ENCODE peak calls at places on chromosomes 6 and 20, in four cellular contexts. G is tibial nerve, P is H1, K is transverse colon. D is an unnamed sample.
A peak's percentile ranks its signal among the peaks of the same experiment; 100 is the strongest.

GRCh38 chr20:25623225-25623735 is 534 bp downstream of the NANP start:
- DNase-seq in G (peak; percentile 8), P (peak; percentile 7), K (peak; percentile 51), D (no peak)

GRCh38 chr6:6969761-6970223 is 138.0 kb upstream of the RREB1 start:
- DNase-seq in K (peak; percentile 89), G (no peak), P (no peak), D (no peak)

GRCh38 chr6:37004044-37004984 is 1.1 kb upstream of the FGD2 start:
- DNase-seq in K (no peak), P (no peak), G (no peak), D (no peak)

GRCh38 chr6:48658910-48659309 is 547.9 kb upstream of the PTCHD4 start:
- DNase-seq in G (no peak), K (no peak), P (no peak), D (no peak)

GRCh38 chr20:12970372-12970821 is 38.4 kb upstream of the SPTLC3 start:
- DNase-seq in K (peak; percentile 9), G (peak; percentile 20), P (no peak), D (no peak)

GRCh38 chr20:10761786-10762185 is 88.0 kb upstream of the JAG1 start:
- DNase-seq in G (no peak), P (no peak), K (no peak), D (no peak)

GRCh38 chr6:45460166-45460565 is 82.4 kb upstream of the SUPT3H start:
- DNase-seq in P (no peak), K (no peak), G (no peak), D (no peak)

GRCh38 chr6:150016324-150017185 is 8.8 kb downstream of the RAET1L start:
- DNase-seq in G (peak; percentile 75), K (peak; percentile 35), P (no peak), D (no peak)

GRCh38 chr6:73400656-73401055 is 6.0 kb downstream of the DDX43 start:
- DNase-seq in P (no peak), K (no peak), G (no peak), D (no peak)

GRCh38 chr6:136230219-136230980 is 19.7 kb downstream of the MTFR2 start:
- DNase-seq in G (no peak), P (no peak), K (no peak), D (no peak)

GRCh38 chr6:47362857-47363461 is 53.3 kb upstream of the TNFRSF21 start:
- DNase-seq in K (no peak), P (no peak), G (no peak), D (no peak)

GRCh38 chr6:99282479-99283062 is 66.9 kb downstream of the FAXC start:
- DNase-seq in G (no peak), K (no peak), P (no peak), D (no peak)

GRCh38 chr20:34525709-34526416 is 9.6 kb downstream of the DYNLRB1 start:
- DNase-seq in P (no peak), G (peak; percentile 69), K (peak; percentile 90), D (peak; percentile 95)

GRCh38 chr6:169801396-169802160 is 50.2 kb downstream of the ERMARD start:
- DNase-seq in P (no peak), K (no peak), G (no peak), D (no peak)

GRCh38 chr6:75932067-75932466 is 140.4 kb downstream of the IMPG1 start:
- DNase-seq in K (no peak), G (no peak), P (no peak), D (no peak)

GRCh38 chr6:20261685-20262084 is 49.4 kb upstream of the MBOAT1 start:
- DNase-seq in P (no peak), K (no peak), G (no peak), D (no peak)

GRCh38 chr6:36235309-36235708 is 34.6 kb upstream of the PNPLA1 start:
- DNase-seq in K (no peak), P (no peak), G (no peak), D (no peak)

GRCh38 chr20:38298768-38299288 is 5.1 kb upstream of the BPI start:
- DNase-seq in P (no peak), K (peak; percentile 51), G (peak; percentile 75), D (no peak)

GRCh38 chr20:35716330-35716729 is 17.1 kb downstream of the ROMO1 start:
- DNase-seq in G (no peak), K (no peak), P (no peak), D (no peak)
- TF ChIP-seq EP300 in G (no peak), K (no peak), P (no peak), D (no peak)

DNA sequence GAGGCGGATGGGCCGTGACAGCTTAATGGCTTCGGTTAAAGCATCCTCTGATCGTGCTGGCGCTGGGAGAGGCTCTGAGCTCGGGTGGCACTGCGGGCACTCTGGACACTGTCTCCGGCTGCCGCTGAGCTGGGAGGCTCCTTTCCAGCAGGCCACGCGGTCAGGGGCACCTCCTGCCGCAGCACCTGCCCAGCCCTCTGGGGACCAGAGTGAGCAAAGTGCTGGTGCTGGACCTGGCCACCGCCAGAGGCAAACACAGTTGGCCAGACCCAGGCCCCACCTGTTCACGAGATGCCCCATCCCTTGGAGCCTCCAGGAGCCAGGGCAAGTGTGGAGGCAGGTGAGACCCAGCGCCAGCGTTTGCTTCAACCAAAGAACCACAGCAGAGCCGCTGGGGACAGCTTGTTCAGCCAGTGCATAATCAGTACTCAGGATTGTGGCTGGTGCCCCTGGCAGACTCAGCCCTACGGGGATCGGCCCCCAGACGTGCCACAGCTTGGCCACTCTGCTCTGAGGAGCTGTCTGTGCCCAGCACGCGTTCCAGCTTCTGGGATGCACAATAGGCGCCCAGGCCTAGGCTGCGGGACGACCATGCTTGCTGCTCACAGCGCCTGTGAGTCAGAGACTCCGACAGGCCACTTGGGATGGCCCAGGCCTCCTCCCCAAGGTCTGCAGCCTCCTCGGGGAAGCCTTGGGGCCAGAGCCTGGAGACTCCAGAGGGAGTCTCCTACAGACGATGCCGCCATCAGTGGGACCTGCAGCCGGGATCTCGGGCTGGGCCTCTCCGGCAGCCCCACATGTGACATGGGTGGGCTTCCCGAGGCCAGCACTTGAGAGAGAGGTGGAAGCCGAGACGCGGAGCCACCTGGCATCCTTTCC is 38.2 kb upstream of the SLCO4A1 start:
- DNase-seq in P (no peak), G (no peak), K (no peak), D (no peak)
- TF ChIP-seq POLR2A in P (no peak), G (no peak), K (no peak), D (no peak)

DNA sequence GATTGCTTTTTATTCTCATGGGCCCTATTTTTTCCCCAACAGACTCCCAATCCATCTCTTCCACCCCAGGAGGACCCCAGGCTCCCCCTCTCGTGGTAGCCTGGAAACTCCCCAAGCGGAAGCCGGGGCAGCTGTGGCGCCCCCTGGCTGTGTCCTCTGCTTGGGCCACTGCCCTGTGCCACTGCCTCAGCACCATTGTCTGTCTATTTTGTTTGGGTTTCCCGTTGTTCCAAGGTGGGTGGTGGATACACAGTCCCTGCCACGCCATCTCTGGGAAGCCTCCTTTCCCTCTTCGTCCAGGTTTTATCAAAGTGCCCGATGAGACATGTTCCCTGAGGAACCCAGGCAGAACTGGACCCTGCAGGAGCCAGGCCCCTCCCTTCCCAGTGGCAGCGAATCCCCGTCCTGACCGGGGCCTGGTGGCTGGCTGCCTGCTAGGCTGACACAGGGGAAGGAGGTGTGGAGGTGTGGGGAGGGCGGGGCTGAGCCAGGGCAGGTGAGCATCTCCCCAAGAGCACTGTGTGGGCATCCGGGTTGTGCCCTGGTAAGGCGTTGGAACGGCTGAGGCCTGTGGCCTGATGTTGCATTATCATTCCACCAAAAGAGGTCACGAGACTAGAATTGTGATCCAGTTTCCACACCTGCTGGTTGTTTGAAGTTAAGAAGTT is 228.2 kb downstream of the CDH4 start:
- DNase-seq in K (no peak), P (no peak), G (no peak), D (no peak)
- TF ChIP-seq CTCF in K (no peak), P (peak; percentile 80), G (no peak), D (no peak)

GRCh38 chr20:48665785-48666184 is 162.0 kb downstream of the PREX1 start:
- DNase-seq in P (no peak), K (no peak), G (no peak), D (no peak)

GRCh38 chr20:48669946-48670630 is 157.7 kb downstream of the PREX1 start:
- DNase-seq in K (no peak), G (no peak), P (no peak), D (no peak)

GRCh38 chr20:48668451-48668946 is 159.3 kb downstream of the PREX1 start:
- DNase-seq in P (no peak), K (no peak), G (no peak), D (no peak)

GRCh38 chr20:48667889-48668413 is 159.8 kb downstream of the PREX1 start:
- DNase-seq in G (no peak), K (no peak), P (no peak), D (no peak)

DNA sequence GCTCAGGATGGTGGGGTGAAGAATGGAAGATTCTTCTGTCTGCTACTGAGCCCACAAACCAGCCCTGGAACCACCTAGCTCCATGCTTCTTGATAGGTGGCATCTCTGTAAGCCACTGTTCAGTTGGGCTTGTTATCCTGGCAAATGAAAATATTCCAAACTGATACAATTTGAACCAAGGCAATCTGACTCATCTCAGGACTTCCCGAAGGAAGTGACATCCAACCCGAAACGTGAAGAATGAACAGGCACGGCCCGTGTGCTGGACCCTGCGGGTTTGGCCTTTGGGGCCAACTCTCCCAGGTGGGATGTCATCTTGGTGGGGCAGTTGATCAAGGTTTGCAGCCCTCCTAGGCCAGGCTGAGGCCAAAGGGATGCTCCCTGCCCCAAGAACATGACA is 160.3 kb downstream of the PREX1 start:
- DNase-seq in P (no peak), G (no peak), K (no peak), D (no peak)
- TF ChIP-seq EP300 in P (no peak), G (no peak), K (no peak), D (no peak)

DNA sequence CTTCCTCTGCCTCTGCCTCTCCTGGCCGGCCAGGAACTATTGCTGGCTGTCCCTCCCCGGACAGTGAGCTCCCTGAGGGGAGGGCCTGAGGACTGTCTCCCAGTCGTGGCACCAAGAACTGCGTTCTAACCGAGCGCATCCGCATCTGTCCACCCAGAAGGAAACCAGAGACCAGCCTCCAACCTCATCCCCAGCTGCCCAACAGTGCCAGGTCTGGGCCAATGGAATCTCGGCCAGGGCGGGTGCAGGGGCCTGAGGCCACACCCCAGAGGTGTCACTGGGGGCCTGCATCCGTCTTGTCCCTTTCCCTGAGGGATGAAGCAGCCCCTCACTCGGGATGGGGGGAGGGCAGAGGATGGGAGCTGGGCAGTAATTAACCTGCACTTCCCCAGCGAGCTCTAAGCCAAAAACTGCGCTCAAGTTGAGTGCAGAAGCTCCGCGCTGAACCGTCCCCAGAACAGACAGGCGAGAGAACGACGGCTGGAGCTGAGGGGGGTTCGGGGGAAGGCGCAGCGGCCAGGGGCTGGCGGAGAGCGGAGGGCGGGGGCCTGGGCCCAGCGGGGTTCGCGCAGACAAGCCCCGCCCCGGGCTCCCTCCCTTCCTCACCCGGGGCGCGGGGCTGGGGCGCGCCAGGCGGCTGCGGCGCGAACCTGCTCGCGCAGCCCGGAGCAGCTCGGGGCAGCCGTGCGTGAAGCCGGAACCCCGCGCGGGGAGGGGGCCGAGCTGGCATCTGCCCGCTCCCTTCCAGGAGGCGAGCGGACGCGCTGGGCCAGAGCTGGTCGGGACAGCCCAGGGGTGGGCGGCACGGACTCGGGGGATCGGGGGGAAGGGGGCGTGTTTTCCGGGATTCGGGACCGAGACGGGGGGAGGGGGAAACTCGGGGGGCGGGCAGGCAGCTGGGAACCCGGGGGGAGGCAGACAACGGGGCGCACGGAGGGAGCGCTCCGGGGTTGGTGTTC is 1.4 kb downstream of the TFEB start:
- DNase-seq in K (peak; percentile 82), G (peak; percentile 47), P (no peak), D (no peak)
- TF ChIP-seq POLR2A in K (peak; percentile 38), G (peak; percentile 33), P (no peak), D (peak; percentile 37)

D was measured in esophagus muscularis mucosa.